ENCODE peak calls at places on chromosomes 4 and X, in ten cellular contexts. M is HCT116, U is NB4, B is cardiac fibroblast, A is HFF-Myc, F is HL-60, Q is GM12865, H is left ventricle myocardium inferior, I is Peyer's patch, P is right atrium auricular region. W is an unnamed sample.

GRCh38 chrX:118216086-118216485 is 99.5 kb upstream of the KLHL13 start:
- DNase-seq in H (no peak), P (no peak), U (no peak), F (no peak), I (no peak), M (no peak), A (no peak), Q (no peak), B (no peak), W (no peak)

GRCh38 chrX:9707306-9708015 is 58.2 kb downstream of the GPR143 start:
- DNase-seq in F (no peak), M (no peak), I (no peak), P (no peak), Q (no peak), B (no peak), A (no peak), H (no peak), U (no peak), W (no peak)

GRCh38 chrX:78139160-78140123 is at the start of gene TAF9B:
- DNase-seq in B (peak), H (peak), P (peak), F (peak), I (peak), M (peak), Q (peak), A (peak), U (peak), W (peak)

GRCh38 chr4:25938251-25939186 is 24.5 kb downstream of the SMIM20 start:
- DNase-seq in P (peak), U (peak), I (no peak), A (no peak), F (no peak), H (peak), Q (peak), M (no peak), B (peak), W (peak)

GRCh38 chr4:156113138-156113537 is 159.5 kb upstream of the CTSO start:
- DNase-seq in A (no peak), I (no peak), P (no peak), U (no peak), M (no peak), F (no peak), B (no peak), H (no peak), Q (no peak), W (no peak)

GRCh38 chr4:121988950-121989349 is 37.1 kb upstream of the TRPC3 start:
- DNase-seq in Q (no peak), U (no peak), A (no peak), B (no peak), P (no peak), H (no peak), M (no peak), F (no peak), I (no peak), W (no peak)

GRCh38 chr4:174657472-174657871 is 135.2 kb upstream of the HPGD start:
- DNase-seq in P (no peak), M (no peak), I (no peak), U (no peak), A (no peak), F (no peak), Q (no peak), H (no peak), B (no peak), W (no peak)

GRCh38 chr4:95675623-95676022 is 126.8 kb upstream of the UNC5C start:
- DNase-seq in H (no peak), U (no peak), B (no peak), M (no peak), F (no peak), Q (no peak), A (no peak), I (no peak), P (no peak), W (no peak)

GRCh38 chrX:72094894-72095293 is 36.8 kb downstream of the RTL5 start:
- DNase-seq in B (peak), I (peak), Q (peak), H (peak), M (no peak), A (no peak), P (no peak), F (peak), U (peak), W (peak)

GRCh38 chrX:16788477-16788876 is 2.2 kb downstream of the TXLNG start:
- DNase-seq in I (no peak), B (peak), H (no peak), A (no peak), M (no peak), Q (no peak), U (peak), P (peak), F (peak), W (no peak)

GRCh38 chrX:65463550-65463949 is 71.0 kb downstream of the LAS1L start:
- DNase-seq in F (no peak), U (no peak), A (no peak), Q (no peak), I (no peak), H (no peak), M (no peak), P (no peak), B (peak), W (no peak)

GRCh38 chr4:158172196-158172557 is 648 bp downstream of the GASK1B start:
- DNase-seq in M (no peak), Q (no peak), A (no peak), I (no peak), P (no peak), H (no peak), F (peak), B (peak), U (no peak), W (no peak)

GRCh38 chrX:119477812-119478232 is 9.6 kb downstream of the SLC25A5 start:
- DNase-seq in P (no peak), A (no peak), B (peak), H (no peak), F (no peak), Q (no peak), M (no peak), U (peak), I (peak), W (no peak)

GRCh38 chr4:30817489-30817888 is 97.3 kb downstream of the PCDH7 start:
- DNase-seq in I (no peak), B (no peak), Q (no peak), U (no peak), F (no peak), M (no peak), P (no peak), H (no peak), A (no peak), W (no peak)

GRCh38 chrX:37712458-37712857 is 26.9 kb downstream of the XK start:
- DNase-seq in H (no peak), M (no peak), Q (no peak), A (no peak), I (no peak), P (no peak), B (peak), U (no peak), F (no peak), W (no peak)

GRCh38 chr4:127214936-127215335 is 417.8 kb upstream of the INTU start:
- DNase-seq in I (no peak), U (no peak), P (no peak), A (no peak), H (no peak), B (no peak), Q (no peak), F (no peak), M (no peak), W (no peak)

GRCh38 chr4:162959056-162959455 is 207.6 kb downstream of the NAF1 start:
- DNase-seq in I (no peak), F (no peak), B (peak), M (peak), H (no peak), P (no peak), Q (peak), A (no peak), U (peak), W (no peak)

GRCh38 chrX:137565921-137566745 is at the start of gene ZIC3:
- DNase-seq in M (no peak), P (no peak), A (no peak), B (peak), U (no peak), Q (no peak), I (no peak), F (no peak), H (peak), W (no peak)

GRCh38 chr4:186068581-186069402 is at the start of gene TLR3:
- DNase-seq in Q (no peak), U (peak), F (no peak), A (no peak), H (no peak), B (peak), I (no peak), P (no peak), M (no peak), W (no peak)

GRCh38 chrX:70613295-70613694 is 168.7 kb downstream of the DLG3 start:
- DNase-seq in U (no peak), Q (no peak), P (no peak), A (no peak), H (no peak), M (no peak), F (no peak), B (no peak), I (no peak), W (no peak)

GRCh38 chr4:72701987-72702819 is 133.2 kb upstream of the ADAMTS3 start:
- DNase-seq in U (peak), F (peak), Q (peak), M (peak), A (peak), P (no peak), H (no peak), I (no peak), B (peak), W (peak)

GRCh38 chr4:153346563-153346962 is 2.1 kb downstream of the MND1 start:
- DNase-seq in M (no peak), A (no peak), H (no peak), F (no peak), U (peak), I (no peak), P (no peak), B (peak), Q (no peak), W (no peak)

GRCh38 chr4:88697588-88698329 is at the start of gene NAP1L5:
- DNase-seq in M (peak), Q (peak), U (peak), I (peak), H (peak), A (no peak), F (peak), P (peak), B (peak), W (peak)

GRCh38 chrX:10239611-10240064 is 82.9 kb downstream of the CLCN4 start:
- DNase-seq in F (no peak), P (peak), U (no peak), A (peak), B (peak), H (no peak), I (no peak), M (no peak), Q (no peak), W (no peak)

GRCh38 chr4:166165829-166166420 is 292.9 kb downstream of the TLL1 start:
- DNase-seq in M (peak), Q (peak), B (peak), I (no peak), A (peak), P (no peak), H (no peak), F (peak), U (peak), W (peak)

DNA sequence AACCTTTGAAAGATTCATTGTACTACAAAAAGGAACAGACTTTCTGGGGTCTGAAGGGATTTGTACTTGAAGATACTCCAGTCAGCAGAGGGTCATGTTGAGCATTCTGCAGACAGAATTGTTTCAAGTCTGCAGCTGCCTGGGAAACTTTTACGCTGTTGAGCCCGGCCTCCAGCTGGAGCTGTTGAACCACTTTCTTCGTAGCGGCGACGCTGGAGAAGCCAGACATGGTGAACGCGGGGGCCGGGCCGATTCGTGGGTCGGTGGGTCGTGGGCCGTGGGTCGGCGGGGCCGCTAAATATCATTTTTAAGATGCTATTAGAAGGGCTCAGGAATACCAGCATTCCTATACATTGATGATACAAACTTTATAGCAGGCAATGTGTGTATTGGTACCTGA is 12.0 kb upstream of the RTL9 start:
- DNase-seq in P (no peak), F (no peak), B (peak), I (no peak), Q (no peak), M (no peak), A (no peak), U (no peak), H (peak), W (no peak)
- TF ChIP-seq CTCF in P (peak), F (no peak), B (peak), I (no peak), Q (no peak), M (no peak), A (no peak), U (no peak), H (no peak), W (no peak)

GRCh38 chr4:48499551-48500066 is 9.6 kb downstream of the ZAR1 start:
- DNase-seq in Q (peak), B (no peak), A (no peak), U (no peak), I (no peak), F (no peak), H (no peak), M (no peak), P (no peak), W (peak)

GRCh38 chr4:48504352-48504751 is 14.3 kb downstream of the ZAR1 start:
- DNase-seq in F (no peak), P (no peak), I (no peak), Q (no peak), M (no peak), B (no peak), A (no peak), U (no peak), H (no peak), W (no peak)

GRCh38 chr4:48493485-48494100 is 3.5 kb downstream of the ZAR1 start:
- DNase-seq in B (no peak), P (no peak), F (no peak), U (peak), H (no peak), Q (no peak), A (no peak), I (no peak), M (no peak), W (no peak)

GRCh38 chr4:48498895-48499294 is 8.8 kb downstream of the ZAR1 start:
- DNase-seq in Q (no peak), F (no peak), H (no peak), I (no peak), A (no peak), U (no peak), M (no peak), P (no peak), B (no peak), W (no peak)
- H3K4me3 ChIP-seq in Q (no peak), F (no peak), H (no peak), I (no peak), A (no peak), U (no peak), M (no peak), P (no peak), B (no peak), W (no peak)

DNA sequence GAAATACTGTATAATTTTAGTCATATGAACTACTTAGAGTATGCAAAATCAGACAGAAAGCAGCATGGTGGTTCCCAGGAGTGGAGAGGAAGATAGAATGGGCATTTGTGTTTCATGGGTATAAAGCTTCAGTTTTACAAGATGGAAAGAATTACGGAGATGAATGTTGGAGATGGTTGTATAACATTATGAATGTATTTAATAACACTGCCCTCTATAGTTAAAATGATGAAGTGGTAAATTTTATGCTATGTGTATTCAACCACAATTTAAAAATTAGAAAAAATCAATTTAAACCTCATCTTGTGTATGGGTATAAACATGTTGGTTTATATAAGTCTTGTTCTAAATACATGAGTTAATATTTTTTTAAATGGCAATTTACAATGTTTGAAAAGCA is 521.1 kb downstream of the FSTL5 start:
- DNase-seq in B (peak), H (no peak), F (no peak), P (no peak), U (no peak), M (no peak), Q (no peak), A (no peak), I (no peak), W (no peak)
- TF ChIP-seq CTCF in B (no peak), H (no peak), F (no peak), P (peak), U (no peak), M (peak), Q (peak), A (no peak), I (no peak), W (no peak)

DNA sequence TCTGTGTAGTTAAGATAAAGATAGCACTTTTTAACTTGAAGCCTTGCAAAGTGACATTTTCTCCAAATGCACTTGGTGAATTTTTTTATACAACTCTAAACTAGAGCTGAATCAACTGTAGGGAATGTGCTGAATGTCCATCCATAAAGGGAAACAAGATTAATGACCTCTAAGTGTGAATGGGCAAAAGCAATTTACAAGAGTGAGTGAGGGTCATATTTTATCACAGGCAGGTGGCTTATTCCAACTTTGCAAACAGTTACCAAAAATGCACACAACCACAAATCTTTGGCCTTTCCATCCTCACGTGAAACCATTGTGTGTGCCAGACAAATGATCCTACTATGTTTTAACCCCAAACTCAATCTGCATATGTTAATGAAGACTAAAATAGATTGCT is 298.9 kb downstream of the KCNIP4 start:
- DNase-seq in A (no peak), B (no peak), F (no peak), U (no peak), Q (no peak), H (no peak), I (no peak), M (no peak), P (no peak), W (no peak)
- H3K4me3 ChIP-seq in A (no peak), B (no peak), F (no peak), U (no peak), Q (no peak), H (no peak), I (no peak), M (no peak), P (no peak), W (no peak)

DNA sequence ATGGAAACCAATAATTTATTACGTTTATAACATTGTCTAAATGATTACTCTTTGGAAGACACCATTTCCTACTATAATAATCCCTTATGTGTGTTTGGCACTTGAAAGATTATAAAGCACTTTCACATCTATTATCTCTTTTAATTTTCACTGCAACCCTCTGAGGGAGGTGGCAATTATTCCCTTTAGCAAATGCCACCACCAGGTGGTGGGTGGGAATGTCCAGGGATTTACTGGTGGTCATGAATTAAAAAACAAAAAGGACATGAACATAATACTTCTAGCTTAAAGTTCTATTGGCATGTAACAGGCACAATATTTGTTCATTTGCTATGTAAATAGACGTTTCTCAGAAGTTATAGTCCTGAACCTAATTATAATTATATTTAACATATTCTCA is 1.2 kb upstream of the MGARP start:
- DNase-seq in M (no peak), B (no peak), P (no peak), A (no peak), F (no peak), H (no peak), U (no peak), I (no peak), Q (no peak), W (no peak)
- TF ChIP-seq CTCF in M (peak), B (peak), P (peak), A (peak), F (no peak), H (no peak), U (no peak), I (no peak), Q (no peak), W (no peak)

GRCh38 chr4:10733486-10733885 is 48.9 kb upstream of the CLNK start:
- DNase-seq in I (no peak), F (no peak), B (no peak), M (no peak), Q (no peak), U (no peak), A (no peak), P (no peak), H (no peak), W (no peak)

GRCh38 chr4:10731162-10731561 is 46.6 kb upstream of the CLNK start:
- DNase-seq in U (no peak), Q (peak), I (no peak), F (no peak), A (no peak), M (no peak), B (no peak), H (no peak), P (no peak), W (no peak)

GRCh38 chr4:10731690-10732089 is 47.1 kb upstream of the CLNK start:
- DNase-seq in Q (peak), H (no peak), M (no peak), F (no peak), P (no peak), B (no peak), U (no peak), I (no peak), A (no peak), W (no peak)

GRCh38 chr4:10733016-10733415 is 48.4 kb upstream of the CLNK start:
- DNase-seq in A (no peak), M (no peak), H (no peak), Q (peak), F (no peak), P (no peak), U (no peak), B (no peak), I (no peak), W (no peak)

DNA sequence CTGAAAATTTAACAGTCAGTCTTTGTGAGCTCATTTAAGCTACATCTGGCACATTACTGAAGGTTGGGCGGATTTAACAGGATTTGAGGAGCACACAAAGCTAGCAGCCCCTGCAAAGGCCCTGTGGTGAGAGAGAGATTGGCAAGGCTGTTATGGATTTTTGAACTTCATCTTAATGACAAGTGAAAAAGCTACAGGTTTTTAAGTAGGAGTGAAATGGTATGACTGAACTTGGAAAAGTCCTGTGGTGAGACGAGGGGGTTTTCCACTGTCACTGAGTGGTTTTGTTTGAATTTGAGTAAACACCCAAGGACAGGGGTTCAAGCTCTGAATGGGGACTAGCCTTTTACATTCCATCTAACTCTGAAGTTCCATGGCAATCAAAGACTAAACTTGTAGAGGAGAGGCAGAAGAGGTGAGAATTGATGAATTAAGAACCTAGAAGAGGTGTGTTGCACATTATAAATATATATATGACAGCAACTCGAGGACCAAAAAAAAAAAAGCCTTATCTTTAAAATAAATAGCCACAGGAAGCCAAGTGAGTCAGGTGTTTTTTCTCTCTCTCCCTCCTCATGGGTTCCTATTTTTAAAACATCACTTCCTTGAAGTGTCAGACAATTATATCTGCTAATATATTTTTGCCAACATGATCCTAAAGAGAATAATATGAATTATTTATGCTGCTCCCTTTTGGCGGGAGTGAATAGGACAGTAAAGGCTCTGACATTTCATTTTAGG is 47.8 kb upstream of the CLNK start:
- DNase-seq in H (no peak), Q (peak), U (no peak), F (no peak), P (no peak), I (no peak), A (no peak), B (no peak), M (no peak), W (peak)
- H3K4me3 ChIP-seq in H (no peak), Q (peak), U (no peak), F (no peak), P (no peak), I (no peak), A (no peak), B (no peak), M (no peak), W (no peak)

DNA sequence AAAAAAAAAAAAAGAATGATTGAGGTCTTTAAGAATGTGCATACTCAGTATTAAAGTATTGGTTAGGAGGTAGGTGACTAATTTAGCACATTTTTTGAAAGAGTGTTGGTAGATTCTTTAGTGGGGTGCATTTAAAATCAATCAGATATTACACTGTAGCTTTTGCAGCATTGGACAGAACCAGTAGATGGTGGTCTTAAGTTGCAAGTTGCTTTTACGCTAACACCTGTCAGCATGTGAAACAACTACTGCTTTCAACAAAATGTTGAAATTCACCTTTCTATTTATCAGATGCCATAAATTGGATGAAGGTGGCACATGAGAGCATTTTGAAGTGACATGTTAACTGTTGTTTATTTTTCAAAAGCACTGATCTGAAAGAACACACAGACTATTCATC is 41.0 kb downstream of the NAA11 start:
- DNase-seq in B (no peak), H (no peak), F (no peak), I (no peak), Q (no peak), U (no peak), P (no peak), A (no peak), M (no peak), W (no peak)
- TF ChIP-seq CTCF in B (no peak), H (no peak), F (no peak), I (no peak), Q (no peak), U (no peak), P (no peak), A (no peak), M (no peak), W (no peak)